ENCODE peak calls at places on chromosomes 4 and X, in five cellular contexts. Y is hypothalamus, Z is amniotic stem cell, V is GM12892, I is SW 1271. K is an unnamed sample.

GRCh38 chr4:140158234-140159030 is 4.4 kb upstream of the MAML3 start:
- DNase-seq in Z (no peak), I (no peak), Y (no peak), V (no peak), K (no peak)

GRCh38 chrX:23884427-23885024 is 23.2 kb downstream of the APOO start:
- DNase-seq in V (no peak), I (no peak), Y (no peak), Z (no peak), K (no peak)

GRCh38 chrX:18971506-18971905 is 12.4 kb downstream of the PHKA2 start:
- DNase-seq in I (no peak), V (no peak), Y (no peak), Z (no peak), K (no peak)

GRCh38 chrX:30822719-30823118 is 66.3 kb downstream of the TAB3 start:
- DNase-seq in V (no peak), Y (no peak), Z (no peak), I (no peak), K (no peak)

GRCh38 chr4:121408-122084 is 2.8 kb upstream of the ZNF718 start:
- DNase-seq in V (no peak), Z (no peak), Y (no peak), I (no peak), K (no peak)

GRCh38 chr4:119000400-119000799 is 111.7 kb downstream of the SYNPO2 start:
- DNase-seq in Z (no peak), V (no peak), I (no peak), Y (no peak), K (no peak)

GRCh38 chr4:94411296-94411695 is 40.4 kb upstream of the PDLIM5 start:
- DNase-seq in Z (no peak), Y (no peak), I (no peak), V (no peak), K (no peak)

GRCh38 chr4:112144546-112145325 is 518 bp upstream of the FAM241A start:
- DNase-seq in I (no peak), V (no peak), Z (no peak), Y (no peak), K (no peak)

GRCh38 chrX:46838974-46839480 is 2.2 kb downstream of the RP2 start:
- DNase-seq in Z (no peak), Y (no peak), V (no peak), I (no peak), K (no peak)

GRCh38 chrX:110407910-110408545 is 49.4 kb downstream of the RTL9 start:
- DNase-seq in I (peak), Z (peak), Y (peak), V (no peak), K (no peak)

GRCh38 chr4:179695175-179695574 is 2252.9 kb upstream of the AGA start:
- DNase-seq in I (peak), Z (peak), V (no peak), Y (no peak), K (no peak)

GRCh38 chr4:19739101-19739651 is 512.5 kb upstream of the SLIT2 start:
- DNase-seq in Z (peak), I (peak), Y (no peak), V (no peak), K (no peak)

GRCh38 chrX:32673193-32673592 is 538.2 kb downstream of the DMD start:
- DNase-seq in I (no peak), Z (no peak), Y (no peak), V (no peak), K (no peak)

GRCh38 chrX:53544936-53545335 is 110.8 kb upstream of the HSD17B10 start:
- DNase-seq in I (no peak), Y (no peak), V (no peak), Z (no peak), K (no peak)

GRCh38 chrX:133365886-133366611 is 49.2 kb downstream of the GPC4 start:
- DNase-seq in I (no peak), Y (no peak), V (no peak), Z (no peak), K (no peak)

GRCh38 chr4:99205104-99205979 is 13.7 kb downstream of the ADH6 start:
- DNase-seq in V (no peak), Y (no peak), I (no peak), Z (no peak), K (no peak)

GRCh38 chr4:140168474-140168873 is 14.5 kb upstream of the MAML3 start:
- DNase-seq in Z (no peak), Y (no peak), V (no peak), I (no peak), K (no peak)